ENCODE peak calls at places on chromosomes 12 and 14, in four cellular contexts. L is endothelial cell of umbilical vein, X is H9, A is PC-3. S is an unnamed sample.

GRCh38 chr12:64387201-64387816 is 3.2 kb downstream of the C12orf56 start:
- DNase-seq in L (no peak), X (no peak), A (peak), S (no peak)

GRCh38 chr12:127539499-127539898 is 727.5 kb upstream of the TMEM132C start:
- DNase-seq in X (peak), A (no peak), L (no peak), S (no peak)

GRCh38 chr14:74324945-74325361 is 22.2 kb upstream of the ABCD4 start:
- DNase-seq in X (peak), A (peak), L (peak), S (peak)

GRCh38 chr14:21440857-21441256 is 15.1 kb downstream of the CHD8 start:
- DNase-seq in L (no peak), A (no peak), X (no peak), S (no peak)

GRCh38 chr12:110689002-110689600 is at the start of gene HVCN1:
- DNase-seq in X (peak), L (no peak), A (no peak), S (peak)

GRCh38 chr14:93014038-93015023 is 91.4 kb downstream of the CHGA start:
- DNase-seq in L (peak), A (no peak), X (no peak), S (no peak)

GRCh38 chr14:104069541-104069940 is 16.0 kb upstream of the ASPG start:
- DNase-seq in X (no peak), L (no peak), A (no peak), S (no peak)

GRCh38 chr12:91327136-91327535 is 144.5 kb upstream of the DCN start:
- DNase-seq in X (no peak), A (no peak), L (no peak), S (no peak)

GRCh38 chr14:86654558-86655184 is 1124.7 kb downstream of the FLRT2 start:
- DNase-seq in L (no peak), X (peak), A (peak), S (peak)

GRCh38 chr12:104372048-104372720 is 68.6 kb downstream of the EID3 start:
- DNase-seq in L (no peak), X (no peak), A (peak), S (no peak)

GRCh38 chr14:38704220-38704619 is 398.8 kb downstream of the SEC23A start:
- DNase-seq in A (no peak), X (no peak), L (no peak), S (no peak)

GRCh38 chr12:75853621-75854020 is 178.0 kb downstream of the PHLDA1 start:
- DNase-seq in X (no peak), A (no peak), L (no peak), S (peak)

GRCh38 chr12:62848418-62848817 is 86.5 kb downstream of the PPM1H start:
- DNase-seq in L (no peak), A (peak), X (no peak), S (no peak)

GRCh38 chr14:35112641-35113040 is 9.1 kb downstream of the PPP2R3C start:
- DNase-seq in A (no peak), X (no peak), L (no peak), S (no peak)

GRCh38 chr12:59388694-59389093 is 207.1 kb upstream of the SLC16A7 start:
- DNase-seq in X (no peak), L (no peak), A (no peak), S (no peak)

GRCh38 chr12:67428431-67428830 is 159.3 kb downstream of the CAND1 start:
- DNase-seq in A (peak), L (no peak), X (no peak), S (no peak)

GRCh38 chr12:56188786-56189335 is 422 bp downstream of the SMARCC2 start:
- DNase-seq in X (peak), L (peak), A (no peak), S (peak)

GRCh38 chr14:32576088-32576795 is 247.1 kb downstream of the AKAP6 start:
- DNase-seq in A (peak), X (peak), L (peak), S (peak)

GRCh38 chr14:73935666-73936065 is 14.2 kb downstream of the FAM161B start:
- DNase-seq in L (peak), X (no peak), A (peak), S (peak)

GRCh38 chr12:42767998-42768397 is 178.5 kb upstream of the PRICKLE1 start:
- DNase-seq in L (no peak), A (no peak), X (no peak), S (no peak)

GRCh38 chr14:103530390-103530789 is 1.4 kb downstream of the TRMT61A start:
- DNase-seq in X (peak), L (no peak), A (peak), S (no peak)

GRCh38 chr12:49276304-49277290 is 11.7 kb downstream of the TUBA1C start:
- DNase-seq in L (no peak), X (no peak), A (no peak), S (no peak)

GRCh38 chr12:107864235-107864634 is 89.7 kb downstream of the ASCL4 start:
- DNase-seq in A (no peak), L (no peak), X (peak), S (no peak)

GRCh38 chr12:80320121-80320678 is 123.8 kb upstream of the PTPRQ start:
- DNase-seq in X (peak), A (no peak), L (no peak), S (no peak)

GRCh38 chr14:49904270-49904669 is 11.4 kb downstream of the ARF6 start:
- DNase-seq in X (no peak), A (no peak), L (no peak), S (no peak)
- H3K4me2 ChIP-seq in X (no peak), A (no peak), L (no peak), S (no peak)

GRCh38 chr14:36522972-36523685 is 3.1 kb upstream of the NKX2-1 start:
- DNase-seq in A (no peak), L (no peak), X (no peak), S (no peak)

GRCh38 chr14:36525746-36526099 is 5.7 kb upstream of the NKX2-1 start:
- DNase-seq in A (no peak), X (no peak), L (no peak), S (no peak)

GRCh38 chr14:36524874-36525745 is 5.1 kb upstream of the NKX2-1 start:
- DNase-seq in X (peak), L (no peak), A (peak), S (no peak)

GRCh38 chr14:36522347-36522971 is 2.4 kb upstream of the NKX2-1 start:
- DNase-seq in L (no peak), X (peak), A (no peak), S (no peak)

GRCh38 chr14:36524220-36524837 is 4.3 kb upstream of the NKX2-1 start:
- DNase-seq in A (no peak), L (no peak), X (peak), S (no peak)
- H3K27ac ChIP-seq in A (no peak), L (no peak), X (no peak), S (no peak)

DNA sequence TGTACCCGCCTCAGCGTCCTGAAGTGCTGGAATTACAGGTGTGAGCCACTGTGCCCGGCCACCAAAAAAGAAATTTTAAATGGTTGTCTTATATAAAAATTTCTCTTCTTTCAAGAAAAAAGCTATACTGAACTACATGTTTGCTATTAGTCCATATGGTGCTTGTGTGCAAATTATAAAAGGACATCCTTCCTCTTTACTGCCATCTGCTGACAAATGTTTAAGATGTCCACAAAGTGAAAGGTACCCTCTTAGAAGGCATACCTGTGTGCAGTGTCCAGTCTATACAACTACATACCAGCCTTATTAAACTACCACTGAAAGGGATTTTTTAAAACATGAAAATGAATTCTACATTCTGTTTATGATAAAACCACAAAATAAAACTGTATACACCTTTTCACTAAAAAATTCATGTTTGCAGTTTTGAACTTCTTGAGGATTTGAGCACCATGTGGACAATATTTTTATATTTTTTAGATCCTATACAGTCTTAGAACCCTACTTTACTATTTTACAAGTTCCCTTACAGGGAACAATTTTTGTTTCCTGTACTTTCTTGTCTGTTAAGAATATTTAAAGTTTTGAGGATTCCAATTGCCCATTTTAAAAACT is 32.8 kb upstream of the TOMM20L start:
- DNase-seq in A (peak), L (peak), X (no peak), S (peak)
- TF ChIP-seq CTCF in A (peak), L (peak), X (peak), S (peak)

DNA sequence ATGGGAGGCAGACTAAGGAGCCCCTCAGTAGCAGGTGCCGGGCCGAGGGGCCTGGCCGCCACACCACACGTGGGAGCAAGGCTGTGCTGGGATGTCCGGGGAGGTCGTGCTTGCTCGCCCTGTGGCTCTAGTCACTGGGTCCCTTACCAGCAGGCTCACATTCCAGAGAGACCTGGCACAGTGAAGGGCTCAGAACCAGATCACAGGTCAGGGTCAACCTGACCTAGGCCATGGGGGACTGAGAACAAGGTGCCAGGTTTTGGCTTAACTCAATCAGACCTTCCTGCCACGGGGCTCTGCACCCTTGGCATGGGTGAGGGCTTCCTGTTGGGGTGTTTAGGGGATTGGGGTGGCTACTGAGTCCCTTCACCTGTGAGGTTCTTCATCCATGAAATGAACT is 22.3 kb downstream of the DEGS2 start:
- DNase-seq in X (no peak), A (no peak), L (no peak), S (no peak)
- H3K4me2 ChIP-seq in X (no peak), A (no peak), L (no peak), S (no peak)

GRCh38 chr12:99768758-99769157 is 121.2 kb downstream of the GARIN6 start:
- DNase-seq in X (no peak), L (no peak), A (no peak), S (no peak)
- H3K27ac ChIP-seq in X (no peak), L (no peak), A (no peak), S (no peak)

GRCh38 chr12:89959188-89959587 is 250.6 kb upstream of the ATP2B1 start:
- DNase-seq in A (peak), X (no peak), L (no peak), S (no peak)

GRCh38 chr12:89960607-89961394 is 252.2 kb upstream of the ATP2B1 start:
- DNase-seq in A (peak), L (no peak), X (no peak), S (no peak)

GRCh38 chr12:89960011-89960507 is 251.4 kb upstream of the ATP2B1 start:
- DNase-seq in A (peak), X (no peak), L (peak), S (no peak)

GRCh38 chr12:89965993-89966392 is 257.4 kb upstream of the ATP2B1 start:
- DNase-seq in X (no peak), L (no peak), A (no peak), S (no peak)

DNA sequence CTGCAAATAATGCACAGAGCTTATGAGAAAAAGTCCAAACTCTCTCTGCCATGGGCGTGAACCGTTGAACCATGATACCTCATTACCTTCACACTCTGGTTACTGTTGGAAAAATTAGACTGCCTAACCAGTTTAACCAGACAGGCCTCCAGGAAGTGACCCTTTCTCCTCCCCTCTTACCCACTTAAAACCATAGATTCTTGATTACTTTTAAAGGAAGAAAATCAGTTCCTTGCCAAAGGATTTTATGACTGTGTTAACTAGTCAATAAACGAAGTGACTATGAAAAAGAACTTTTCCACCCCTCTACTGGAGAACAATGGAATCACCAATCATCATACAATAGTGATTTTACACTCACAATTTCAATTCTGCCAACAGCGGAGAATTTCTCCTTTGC is 254.0 kb upstream of the ATP2B1 start:
- DNase-seq in A (peak), L (peak), X (no peak), S (peak)
- TF ChIP-seq CTCF in A (peak), L (peak), X (peak), S (peak)

GRCh38 chr12:132949936-132950837 is 5.9 kb downstream of the ZNF605 start:
- DNase-seq in A (no peak), X (no peak), L (no peak), S (no peak)

GRCh38 chr12:132945806-132946506 is 10.2 kb downstream of the ZNF605 start:
- DNase-seq in A (no peak), X (no peak), L (no peak), S (no peak)

GRCh38 chr12:132950844-132951535 is 5.1 kb downstream of the ZNF605 start:
- DNase-seq in X (no peak), L (no peak), A (no peak), S (no peak)

GRCh38 chr12:132946507-132946820 is 9.6 kb downstream of the ZNF605 start:
- DNase-seq in A (no peak), X (no peak), L (no peak), S (no peak)

DNA sequence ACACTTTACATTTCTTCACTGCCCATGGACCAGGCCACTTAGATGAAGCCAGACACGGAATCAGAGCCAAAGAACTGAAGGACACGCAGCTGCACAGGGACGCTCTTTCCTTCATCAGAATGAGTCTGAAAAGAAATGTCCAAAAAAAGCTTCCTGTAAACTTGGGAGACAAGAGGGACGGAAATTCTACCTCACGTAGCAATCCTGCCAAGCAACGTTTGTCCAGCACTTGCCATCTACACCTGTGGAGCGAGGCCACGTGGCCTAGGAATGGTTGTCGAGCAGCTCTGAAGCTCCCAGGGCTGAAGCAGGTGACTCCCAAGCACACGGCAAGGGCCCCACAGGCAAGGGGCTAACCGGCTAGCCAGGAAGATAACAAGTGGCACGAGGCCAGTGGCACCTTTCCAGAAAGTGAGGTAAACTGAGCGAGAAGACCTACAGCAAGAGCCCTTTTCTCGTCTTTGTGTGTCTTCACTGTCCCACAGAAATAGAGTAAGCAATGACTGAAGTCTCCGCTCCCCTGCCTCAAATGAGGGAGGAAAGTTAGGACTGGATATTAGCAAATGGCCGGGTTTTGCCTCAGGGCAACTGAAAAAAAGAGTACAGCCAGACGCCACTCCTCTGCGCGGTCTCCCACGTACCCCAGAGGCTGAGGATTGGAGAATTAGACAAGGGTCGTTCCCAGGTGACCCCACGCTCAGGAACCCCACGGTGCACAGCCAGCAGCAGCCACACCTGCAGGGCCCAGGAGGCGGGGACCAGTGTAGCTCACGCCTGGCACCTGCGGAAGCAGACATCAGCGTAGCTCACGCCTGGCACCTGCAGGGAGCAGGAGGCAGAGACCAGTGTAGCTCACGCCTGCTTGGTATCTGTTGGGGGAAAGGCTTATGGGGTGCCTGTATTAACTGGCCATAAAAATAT is 7.7 kb downstream of the ZNF605 start:
- DNase-seq in L (no peak), A (no peak), X (no peak), S (no peak)
- H3K4me2 ChIP-seq in L (no peak), A (no peak), X (no peak), S (no peak)

GRCh38 chr12:38544357-38545066 is 227.9 kb downstream of the ALG10B start:
- DNase-seq in X (peak), A (no peak), L (no peak), S (no peak)
- H3K27ac ChIP-seq in X (no peak), A (no peak), L (no peak), S (no peak)

DNA sequence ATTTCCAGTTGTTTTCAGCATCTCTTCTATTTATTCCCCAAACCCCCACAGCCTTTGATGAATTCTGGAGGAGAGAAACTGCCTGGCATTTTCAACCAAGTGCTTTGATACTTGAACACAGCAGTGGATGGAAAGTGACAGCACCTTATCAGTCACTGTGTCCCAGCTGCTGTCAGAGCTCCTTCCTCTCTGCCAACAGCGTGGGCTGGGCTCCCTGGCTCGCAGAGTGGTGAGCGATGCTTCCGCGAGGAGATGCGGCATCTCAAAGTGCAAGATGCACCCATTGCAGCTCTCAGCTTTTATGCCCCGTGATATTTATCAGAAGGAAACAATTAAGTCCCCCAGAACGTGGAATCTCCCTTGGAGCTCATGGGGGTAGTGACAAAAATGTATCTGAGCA is 72.6 kb upstream of the TCL1A start:
- DNase-seq in X (no peak), A (no peak), L (no peak), S (no peak)
- TF ChIP-seq CTCF in X (no peak), A (no peak), L (no peak), S (no peak)